ENCODE peak calls at places on chromosome 13, in four cellular contexts. H is progenitor cell of endocrine pancreas, L is NCI-H1105, U is NCI-H1092. D is an unnamed sample.

GRCh38 chr13:61751039-61751438 is 335.4 kb upstream of the PCDH20 start:
- DNase-seq in H (no peak), L (no peak), U (no peak), D (no peak)

GRCh38 chr13:50990540-50991506 is 81.2 kb downstream of the RNASEH2B start:
- DNase-seq in H (no peak), L (no peak), U (peak), D (peak)

GRCh38 chr13:89923731-89924130 is 1423.8 kb upstream of the MIR17HG start:
- DNase-seq in H (no peak), L (no peak), U (no peak), D (no peak)

GRCh38 chr13:23381877-23382276 is 51.6 kb downstream of the SACS start:
- DNase-seq in H (no peak), L (peak), U (peak), D (no peak)

GRCh38 chr13:30577381-30577780 is 40.3 kb upstream of the USPL1 start:
- DNase-seq in H (no peak), L (no peak), U (no peak), D (no peak)

GRCh38 chr13:21616880-21617279 is 12.9 kb upstream of the MICU2 start:
- DNase-seq in H (no peak), L (no peak), U (no peak), D (no peak)

GRCh38 chr13:60397693-60398437 is 845 bp downstream of the TDRD3 start:
- DNase-seq in H (no peak), L (peak), U (peak), D (peak)

GRCh38 chr13:38763446-38764381 is 76.8 kb downstream of the FREM2 start:
- DNase-seq in H (no peak), L (peak), U (peak), D (no peak)

GRCh38 chr13:21670006-21670882 is 629 bp upstream of the FGF9 start:
- DNase-seq in H (peak), L (peak), U (peak), D (peak)

GRCh38 chr13:94157705-94158218 is 321.7 kb downstream of the DCT start:
- DNase-seq in H (no peak), L (no peak), U (no peak), D (no peak)

D was measured in left colon.